ENCODE peak calls at places on chromosomes 16 and 17, in seven cellular contexts. G is stimulated activated CD4-positive, alpha-beta T cell treated with anti-CD3 and anti-CD28 coated beads, Interleukin-1b, Interleukin-23, amount 100 ng/mL, for 48 hours; Z is activated CD4-positive, CD25-positive, alpha-beta regulatory T cell treated with anti-CD3 and anti-CD28 coated beads, Interleukin-2, amount 50 U/mL, for 16 hours; X is type B pancreatic cell; W is transverse colon; V is NCI-H446; S is cardiac fibroblast. C is an unnamed sample.
A peak's percentile ranks its signal among the peaks of the same experiment; 100 is the strongest.

GRCh38 chr16:84496991-84497390 is 7.5 kb downstream of the MEAK7 start:
- DNase-seq in Z (no peak), W (no peak), S (no peak), V (no peak), X (no peak), G (no peak), C (no peak)

GRCh38 chr17:72182256-72182890 is 61.6 kb downstream of the SOX9 start:
- DNase-seq in V (no peak), S (no peak), G (no peak), W (peak; percentile 20), Z (no peak), X (no peak), C (no peak)

GRCh38 chr16:27883576-27883975 is 179.9 kb downstream of the GSG1L start:
- DNase-seq in W (no peak), V (no peak), G (no peak), X (no peak), Z (no peak), S (no peak), C (no peak)

GRCh38 chr17:6551909-6552768 is 4.2 kb downstream of the PITPNM3 start:
- DNase-seq in Z (no peak), S (no peak), W (peak; percentile 88), G (no peak), V (peak; percentile 84), X (no peak), C (no peak)

GRCh38 chr16:22225060-22225459 is 19.0 kb downstream of the EEF2K start:
- DNase-seq in G (no peak), W (no peak), X (no peak), V (no peak), S (no peak), Z (no peak), C (no peak)

GRCh38 chr16:78102865-78103264 is 3.4 kb downstream of the WWOX start:
- DNase-seq in Z (no peak), S (no peak), W (no peak), G (no peak), X (no peak), V (no peak), C (no peak)

GRCh38 chr17:78120971-78121800 is 7.4 kb downstream of the TMC6 start:
- DNase-seq in V (no peak), W (peak; percentile 60), X (no peak), S (no peak), G (no peak), Z (no peak), C (no peak)

GRCh38 chr16:53219795-53220194 is 165.0 kb downstream of the CHD9 start:
- DNase-seq in X (no peak), V (no peak), G (no peak), W (no peak), Z (no peak), S (peak; percentile 76), C (peak; percentile 27)

GRCh38 chr16:70290949-70291519 is 1.7 kb upstream of the AARS1 start:
- DNase-seq in G (no peak), X (no peak), S (no peak), V (no peak), W (no peak), Z (no peak), C (no peak)

GRCh38 chr17:64069143-64069542 is 48.7 kb upstream of the ICAM2 start:
- DNase-seq in S (no peak), X (no peak), W (no peak), G (no peak), Z (no peak), V (no peak), C (no peak)

GRCh38 chr17:39547713-39548478 is 59.8 kb downstream of the NEUROD2 start:
- DNase-seq in Z (peak; percentile 60), S (peak; percentile 64), V (peak; percentile 73), G (peak; percentile 68), X (peak; percentile 79), W (peak; percentile 68), C (peak; percentile 42)

GRCh38 chr17:79298801-79299200 is 224.2 kb downstream of the ENGASE start:
- DNase-seq in Z (no peak), G (no peak), V (no peak), X (no peak), W (no peak), S (no peak), C (no peak)

C was measured in lung microvascular endothelial cell.